ENCODE peak calls at places on chromosomes 3 and 15, in ten cellular contexts. One of them, this sample, is unnamed. For H3K27me3, the result is how much of the 10 kb centered on the place peaks cover.

GRCh38 chr3:165837058-165837525 is at the start of gene BCHE:
- DNase-seq in fibroblast of lung: peak
- DNase-seq in psoas muscle: peak
- DNase-seq in hepatocyte: peak
- DNase-seq in thoracic aorta: no peak
- DNase-seq in upper lobe of right lung: no peak
- DNase-seq in IMR-90: peak
- DNase-seq in uterus: peak
- DNase-seq in lower lobe of right lung: no peak
- DNase-seq in heart left ventricle: peak
- DNase-seq in this sample: no peak

GRCh38 chr15:44663410-44664272 is at the start of gene SPG11:
- DNase-seq in fibroblast of lung: peak
- DNase-seq in psoas muscle: peak
- DNase-seq in hepatocyte: peak
- DNase-seq in thoracic aorta: peak
- DNase-seq in upper lobe of right lung: peak
- DNase-seq in IMR-90: peak
- DNase-seq in uterus: peak
- DNase-seq in lower lobe of right lung: peak
- DNase-seq in heart left ventricle: peak
- DNase-seq in this sample: peak

GRCh38 chr15:93164409-93164808 is 75.4 kb upstream of the RGMA start:
- DNase-seq in fibroblast of lung: no peak
- DNase-seq in psoas muscle: no peak
- DNase-seq in hepatocyte: no peak
- DNase-seq in thoracic aorta: no peak
- DNase-seq in upper lobe of right lung: no peak
- DNase-seq in IMR-90: no peak
- DNase-seq in uterus: no peak
- DNase-seq in lower lobe of right lung: no peak
- DNase-seq in heart left ventricle: no peak
- DNase-seq in this sample: no peak

GRCh38 chr3:130758624-130759023 is 12.0 kb upstream of the PIK3R4 start:
- DNase-seq in fibroblast of lung: no peak
- DNase-seq in psoas muscle: no peak
- DNase-seq in hepatocyte: no peak
- DNase-seq in thoracic aorta: no peak
- DNase-seq in upper lobe of right lung: no peak
- DNase-seq in IMR-90: no peak
- DNase-seq in uterus: no peak
- DNase-seq in lower lobe of right lung: no peak
- DNase-seq in heart left ventricle: no peak
- DNase-seq in this sample: no peak

GRCh38 chr3:124142389-124142970 is 150.6 kb upstream of the ROPN1 start:
- DNase-seq in fibroblast of lung: no peak
- DNase-seq in psoas muscle: no peak
- DNase-seq in hepatocyte: no peak
- DNase-seq in thoracic aorta: no peak
- DNase-seq in upper lobe of right lung: no peak
- DNase-seq in IMR-90: no peak
- DNase-seq in uterus: peak
- DNase-seq in lower lobe of right lung: no peak
- DNase-seq in heart left ventricle: no peak
- DNase-seq in this sample: no peak

GRCh38 chr3:71547254-71548198 is 36.0 kb downstream of the FOXP1 start:
- DNase-seq in fibroblast of lung: peak
- DNase-seq in psoas muscle: no peak
- DNase-seq in hepatocyte: peak
- DNase-seq in thoracic aorta: no peak
- DNase-seq in upper lobe of right lung: no peak
- DNase-seq in IMR-90: no peak
- DNase-seq in uterus: no peak
- DNase-seq in lower lobe of right lung: no peak
- DNase-seq in heart left ventricle: no peak
- DNase-seq in this sample: no peak

GRCh38 chr15:90594297-90594696 is 64.6 kb downstream of the CRTC3 start:
- DNase-seq in fibroblast of lung: peak
- DNase-seq in psoas muscle: peak
- DNase-seq in hepatocyte: no peak
- DNase-seq in thoracic aorta: peak
- DNase-seq in upper lobe of right lung: peak
- DNase-seq in IMR-90: no peak
- DNase-seq in uterus: peak
- DNase-seq in lower lobe of right lung: peak
- DNase-seq in heart left ventricle: peak
- DNase-seq in this sample: peak

GRCh38 chr3:48679416-48680380 is 6.0 kb downstream of the NCKIPSD start:
- DNase-seq in fibroblast of lung: no peak
- DNase-seq in psoas muscle: no peak
- DNase-seq in hepatocyte: no peak
- DNase-seq in thoracic aorta: no peak
- DNase-seq in upper lobe of right lung: no peak
- DNase-seq in IMR-90: no peak
- DNase-seq in uterus: no peak
- DNase-seq in lower lobe of right lung: no peak
- DNase-seq in heart left ventricle: no peak
- DNase-seq in this sample: no peak

GRCh38 chr3:132555316-132556035 is 41.6 kb upstream of the ACKR4 start:
- DNase-seq in fibroblast of lung: no peak
- DNase-seq in psoas muscle: no peak
- DNase-seq in hepatocyte: no peak
- DNase-seq in thoracic aorta: no peak
- DNase-seq in upper lobe of right lung: no peak
- DNase-seq in IMR-90: no peak
- DNase-seq in uterus: no peak
- DNase-seq in lower lobe of right lung: no peak
- DNase-seq in heart left ventricle: no peak
- DNase-seq in this sample: no peak

GRCh38 chr3:132553811-132554210 is 43.3 kb upstream of the ACKR4 start:
- DNase-seq in fibroblast of lung: no peak
- DNase-seq in psoas muscle: no peak
- DNase-seq in hepatocyte: no peak
- DNase-seq in thoracic aorta: no peak
- DNase-seq in upper lobe of right lung: no peak
- DNase-seq in IMR-90: no peak
- DNase-seq in uterus: no peak
- DNase-seq in lower lobe of right lung: no peak
- DNase-seq in heart left ventricle: no peak
- DNase-seq in this sample: no peak

GRCh38 chr3:132554437-132554836 is 42.6 kb upstream of the ACKR4 start:
- DNase-seq in fibroblast of lung: peak
- DNase-seq in psoas muscle: no peak
- DNase-seq in hepatocyte: no peak
- DNase-seq in thoracic aorta: no peak
- DNase-seq in upper lobe of right lung: no peak
- DNase-seq in IMR-90: peak
- DNase-seq in uterus: no peak
- DNase-seq in lower lobe of right lung: no peak
- DNase-seq in heart left ventricle: no peak
- DNase-seq in this sample: no peak

GRCh38 chr3:132561003-132561402 is 36.1 kb upstream of the ACKR4 start:
- DNase-seq in fibroblast of lung: no peak
- DNase-seq in psoas muscle: no peak
- DNase-seq in hepatocyte: no peak
- DNase-seq in thoracic aorta: no peak
- DNase-seq in upper lobe of right lung: no peak
- DNase-seq in IMR-90: no peak
- DNase-seq in uterus: no peak
- DNase-seq in lower lobe of right lung: no peak
- DNase-seq in heart left ventricle: no peak
- DNase-seq in this sample: no peak

GRCh38 chr3:132556467-132557159 is 40.5 kb upstream of the ACKR4 start:
- DNase-seq in fibroblast of lung: peak
- DNase-seq in psoas muscle: peak
- DNase-seq in hepatocyte: no peak
- DNase-seq in thoracic aorta: no peak
- DNase-seq in upper lobe of right lung: no peak
- DNase-seq in IMR-90: no peak
- DNase-seq in uterus: peak
- DNase-seq in lower lobe of right lung: no peak
- DNase-seq in heart left ventricle: peak
- DNase-seq in this sample: no peak
- H3K27ac ChIP-seq in fibroblast of lung: no peak
- H3K27ac ChIP-seq in psoas muscle: no peak
- H3K27ac ChIP-seq in hepatocyte: no peak
- H3K27ac ChIP-seq in thoracic aorta: no peak
- H3K27ac ChIP-seq in upper lobe of right lung: no peak
- H3K27ac ChIP-seq in IMR-90: no peak
- H3K27ac ChIP-seq in uterus: peak
- H3K27ac ChIP-seq in lower lobe of right lung: no peak
- H3K27ac ChIP-seq in heart left ventricle: peak
- H3K27ac ChIP-seq in this sample: no peak

DNA sequence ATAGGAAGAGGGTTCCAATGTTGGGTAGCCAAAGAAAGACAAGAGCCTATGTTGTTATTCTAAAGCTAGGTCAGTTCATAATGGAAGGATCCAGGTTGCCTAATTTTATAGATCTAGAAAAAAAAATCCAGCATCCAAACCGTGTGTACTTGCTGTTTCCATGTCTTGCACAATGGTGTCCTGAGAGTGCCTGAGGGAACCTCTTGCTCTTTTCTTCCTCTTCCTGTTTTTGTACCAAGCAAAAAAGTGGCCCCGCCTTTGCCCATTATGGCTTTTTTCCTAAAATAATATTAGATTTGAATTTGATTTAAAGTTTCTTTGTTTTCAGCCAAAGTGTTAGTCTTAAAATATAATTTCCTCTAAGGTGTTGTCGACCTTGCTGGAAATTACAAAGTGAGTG is 224.4 kb downstream of the RYR3 start:
- DNase-seq in fibroblast of lung: no peak
- DNase-seq in psoas muscle: no peak
- DNase-seq in hepatocyte: no peak
- DNase-seq in thoracic aorta: no peak
- DNase-seq in upper lobe of right lung: no peak
- DNase-seq in IMR-90: no peak
- DNase-seq in uterus: no peak
- DNase-seq in lower lobe of right lung: no peak
- DNase-seq in heart left ventricle: no peak
- DNase-seq in this sample: no peak
- H3K27me3 ChIP-seq in fibroblast of lung: under half
- H3K27me3 ChIP-seq in psoas muscle: under half
- H3K27me3 ChIP-seq in hepatocyte: under half
- H3K27me3 ChIP-seq in thoracic aorta: under half
- H3K27me3 ChIP-seq in upper lobe of right lung: under half
- H3K27me3 ChIP-seq in IMR-90: under half
- H3K27me3 ChIP-seq in uterus: under half
- H3K27me3 ChIP-seq in lower lobe of right lung: under half
- H3K27me3 ChIP-seq in heart left ventricle: under half
- H3K27me3 ChIP-seq in this sample: under half

DNA sequence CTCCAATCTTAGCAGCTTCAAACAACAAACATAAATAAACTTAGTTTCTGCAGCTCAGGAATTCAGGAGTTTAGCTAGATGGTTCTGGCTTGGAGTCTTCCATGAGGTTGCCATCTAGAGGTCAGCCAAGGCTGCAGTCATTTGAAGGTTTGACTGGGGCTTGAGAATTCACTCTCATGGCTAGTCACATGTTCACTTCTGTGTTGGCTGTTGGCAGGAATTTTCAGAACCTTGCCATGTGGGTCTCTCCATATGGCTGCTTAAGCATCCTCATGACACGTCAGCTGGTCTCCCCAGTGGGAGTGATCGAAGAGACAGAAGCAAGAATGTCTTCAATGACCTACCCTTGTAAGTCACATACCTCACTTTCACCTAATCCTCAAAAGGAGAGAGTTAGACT is 269.2 kb upstream of the CNTN3 start:
- DNase-seq in fibroblast of lung: peak
- DNase-seq in psoas muscle: no peak
- DNase-seq in hepatocyte: peak
- DNase-seq in thoracic aorta: no peak
- DNase-seq in upper lobe of right lung: no peak
- DNase-seq in IMR-90: peak
- DNase-seq in uterus: no peak
- DNase-seq in lower lobe of right lung: no peak
- DNase-seq in heart left ventricle: no peak
- DNase-seq in this sample: no peak
- TF ChIP-seq CTCF in fibroblast of lung: peak
- TF ChIP-seq CTCF in psoas muscle: no peak
- TF ChIP-seq CTCF in hepatocyte: peak
- TF ChIP-seq CTCF in thoracic aorta: no peak
- TF ChIP-seq CTCF in upper lobe of right lung: no peak
- TF ChIP-seq CTCF in IMR-90: peak
- TF ChIP-seq CTCF in uterus: no peak
- TF ChIP-seq CTCF in lower lobe of right lung: peak
- TF ChIP-seq CTCF in heart left ventricle: peak
- TF ChIP-seq CTCF in this sample: no peak

GRCh38 chr3:129022114-129022994 is 21.2 kb downstream of the EFCC1 start:
- DNase-seq in fibroblast of lung: peak
- DNase-seq in psoas muscle: peak
- DNase-seq in hepatocyte: no peak
- DNase-seq in thoracic aorta: no peak
- DNase-seq in upper lobe of right lung: peak
- DNase-seq in IMR-90: peak
- DNase-seq in uterus: peak
- DNase-seq in lower lobe of right lung: peak
- DNase-seq in heart left ventricle: peak
- DNase-seq in this sample: no peak

GRCh38 chr3:129021140-129021551 is 20.0 kb downstream of the EFCC1 start:
- DNase-seq in fibroblast of lung: peak
- DNase-seq in psoas muscle: no peak
- DNase-seq in hepatocyte: no peak
- DNase-seq in thoracic aorta: no peak
- DNase-seq in upper lobe of right lung: peak
- DNase-seq in IMR-90: peak
- DNase-seq in uterus: no peak
- DNase-seq in lower lobe of right lung: no peak
- DNase-seq in heart left ventricle: no peak
- DNase-seq in this sample: no peak

GRCh38 chr3:129023909-129024308 is 22.8 kb downstream of the EFCC1 start:
- DNase-seq in fibroblast of lung: peak
- DNase-seq in psoas muscle: no peak
- DNase-seq in hepatocyte: no peak
- DNase-seq in thoracic aorta: no peak
- DNase-seq in upper lobe of right lung: no peak
- DNase-seq in IMR-90: peak
- DNase-seq in uterus: no peak
- DNase-seq in lower lobe of right lung: no peak
- DNase-seq in heart left ventricle: no peak
- DNase-seq in this sample: no peak

GRCh38 chr3:129025108-129025507 is 24.0 kb downstream of the EFCC1 start:
- DNase-seq in fibroblast of lung: no peak
- DNase-seq in psoas muscle: no peak
- DNase-seq in hepatocyte: no peak
- DNase-seq in thoracic aorta: no peak
- DNase-seq in upper lobe of right lung: no peak
- DNase-seq in IMR-90: no peak
- DNase-seq in uterus: no peak
- DNase-seq in lower lobe of right lung: no peak
- DNase-seq in heart left ventricle: no peak
- DNase-seq in this sample: no peak

DNA sequence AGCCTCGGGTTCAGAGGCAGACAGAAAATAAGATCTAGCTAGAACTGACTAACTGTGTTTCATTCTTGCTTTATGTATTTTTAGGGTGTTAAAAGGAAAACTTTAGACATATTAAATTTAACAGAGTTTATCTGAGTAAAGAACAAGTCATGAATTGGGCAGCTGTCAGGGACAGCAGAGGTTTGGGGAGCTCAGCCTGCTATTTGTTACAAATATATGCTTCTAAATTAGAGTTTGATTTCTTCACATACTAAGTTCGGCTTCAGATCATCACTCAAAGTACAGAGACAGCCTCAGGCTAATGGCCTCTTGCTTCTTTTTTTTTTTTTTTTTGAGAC is 21.9 kb downstream of the EFCC1 start:
- DNase-seq in fibroblast of lung: no peak
- DNase-seq in psoas muscle: no peak
- DNase-seq in hepatocyte: no peak
- DNase-seq in thoracic aorta: no peak
- DNase-seq in upper lobe of right lung: no peak
- DNase-seq in IMR-90: no peak
- DNase-seq in uterus: no peak
- DNase-seq in lower lobe of right lung: no peak
- DNase-seq in heart left ventricle: no peak
- DNase-seq in this sample: no peak
- H3K27ac ChIP-seq in fibroblast of lung: no peak
- H3K27ac ChIP-seq in psoas muscle: no peak
- H3K27ac ChIP-seq in hepatocyte: no peak
- H3K27ac ChIP-seq in thoracic aorta: no peak
- H3K27ac ChIP-seq in upper lobe of right lung: peak
- H3K27ac ChIP-seq in IMR-90: peak
- H3K27ac ChIP-seq in uterus: peak
- H3K27ac ChIP-seq in lower lobe of right lung: peak
- H3K27ac ChIP-seq in heart left ventricle: peak
- H3K27ac ChIP-seq in this sample: no peak

This sample was measured in CD4-positive, alpha-beta T cell.